ENCODE peak calls at places on chromosomes 7 and 10, in four cellular contexts. One of them, this sample, is unnamed.

GRCh38 chr7:101782886-101783285 is 34.5 kb upstream of the CUX1 start:
- DNase-seq in HFF-Myc: no peak
- DNase-seq in transverse colon: no peak
- DNase-seq in fibroblast of mammary gland: no peak
- DNase-seq in this sample: no peak

GRCh38 chr7:146660839-146661238 is 544.2 kb downstream of the CNTNAP2 start:
- DNase-seq in HFF-Myc: no peak
- DNase-seq in transverse colon: no peak
- DNase-seq in fibroblast of mammary gland: no peak
- DNase-seq in this sample: no peak

GRCh38 chr7:28806841-28807240 is 151.3 kb downstream of the TRIL start:
- DNase-seq in HFF-Myc: no peak
- DNase-seq in transverse colon: no peak
- DNase-seq in fibroblast of mammary gland: peak; percentile 86
- DNase-seq in this sample: no peak

GRCh38 chr7:121853307-121853706 is 19.7 kb upstream of the PTPRZ1 start:
- DNase-seq in HFF-Myc: no peak
- DNase-seq in transverse colon: no peak
- DNase-seq in fibroblast of mammary gland: no peak
- DNase-seq in this sample: no peak

GRCh38 chr7:148697256-148697841 is 1.4 kb upstream of the CUL1 start:
- DNase-seq in HFF-Myc: peak; percentile 69
- DNase-seq in transverse colon: peak; percentile 15
- DNase-seq in fibroblast of mammary gland: peak; percentile 81
- DNase-seq in this sample: peak; percentile 25

GRCh38 chr7:33937871-33938270 is 32.5 kb downstream of the BMPER start:
- DNase-seq in HFF-Myc: no peak
- DNase-seq in transverse colon: no peak
- DNase-seq in fibroblast of mammary gland: no peak
- DNase-seq in this sample: no peak

GRCh38 chr10:114801411-114801813 is 20.2 kb upstream of the FHIP2A start:
- DNase-seq in HFF-Myc: no peak
- DNase-seq in transverse colon: no peak
- DNase-seq in fibroblast of mammary gland: no peak
- DNase-seq in this sample: no peak

GRCh38 chr10:92242910-92243671 is 47.8 kb downstream of the CPEB3 start:
- DNase-seq in HFF-Myc: no peak
- DNase-seq in transverse colon: peak; percentile 66
- DNase-seq in fibroblast of mammary gland: peak; percentile 33
- DNase-seq in this sample: peak; percentile 76

GRCh38 chr10:91043173-91043910 is 122.5 kb upstream of the ANKRD1 start:
- DNase-seq in HFF-Myc: peak; percentile 19
- DNase-seq in transverse colon: no peak
- DNase-seq in fibroblast of mammary gland: peak; percentile 49
- DNase-seq in this sample: no peak

GRCh38 chr7:81195033-81195432 is 276.2 kb upstream of the SEMA3C start:
- DNase-seq in HFF-Myc: no peak
- DNase-seq in transverse colon: no peak
- DNase-seq in fibroblast of mammary gland: peak; percentile 26
- DNase-seq in this sample: no peak

GRCh38 chr7:138460176-138460648 is at the start of gene TRIM24:
- DNase-seq in HFF-Myc: no peak
- DNase-seq in transverse colon: no peak
- DNase-seq in fibroblast of mammary gland: no peak
- DNase-seq in this sample: peak; percentile 96

GRCh38 chr7:33578166-33578565 is 327.2 kb upstream of the BMPER start:
- DNase-seq in HFF-Myc: no peak
- DNase-seq in transverse colon: no peak
- DNase-seq in fibroblast of mammary gland: peak; percentile 20
- DNase-seq in this sample: no peak

GRCh38 chr10:62651341-62651740 is 153.2 kb upstream of the ADO start:
- DNase-seq in HFF-Myc: no peak
- DNase-seq in transverse colon: no peak
- DNase-seq in fibroblast of mammary gland: peak; percentile 35
- DNase-seq in this sample: no peak

GRCh38 chr10:115417585-115418265 is 324.6 kb downstream of the ATRNL1 start:
- DNase-seq in HFF-Myc: peak; percentile 30
- DNase-seq in transverse colon: peak; percentile 8
- DNase-seq in fibroblast of mammary gland: peak; percentile 44
- DNase-seq in this sample: no peak

GRCh38 chr10:22831586-22831985 is 96.3 kb upstream of the ARMC3 start:
- DNase-seq in HFF-Myc: no peak
- DNase-seq in transverse colon: no peak
- DNase-seq in fibroblast of mammary gland: peak; percentile 51
- DNase-seq in this sample: no peak

GRCh38 chr10:88466786-88467185 is 116.3 kb downstream of the RNLS start:
- DNase-seq in HFF-Myc: no peak
- DNase-seq in transverse colon: no peak
- DNase-seq in fibroblast of mammary gland: no peak
- DNase-seq in this sample: no peak

GRCh38 chr7:44263342-44264082 is 61.9 kb downstream of the CAMK2B start:
- DNase-seq in HFF-Myc: no peak
- DNase-seq in transverse colon: no peak
- DNase-seq in fibroblast of mammary gland: no peak
- DNase-seq in this sample: no peak

GRCh38 chr10:74213571-74214162 is 62.6 kb downstream of the ADK start:
- DNase-seq in HFF-Myc: no peak
- DNase-seq in transverse colon: peak; percentile 25
- DNase-seq in fibroblast of mammary gland: peak; percentile 61
- DNase-seq in this sample: peak; percentile 27

GRCh38 chr10:17385066-17385465 is 69.3 kb downstream of the ST8SIA6 start:
- DNase-seq in HFF-Myc: no peak
- DNase-seq in transverse colon: no peak
- DNase-seq in fibroblast of mammary gland: no peak
- DNase-seq in this sample: no peak

GRCh38 chr10:24415455-24416169 is 206.7 kb downstream of the KIAA1217 start:
- DNase-seq in HFF-Myc: peak; percentile 15
- DNase-seq in transverse colon: peak; percentile 90
- DNase-seq in fibroblast of mammary gland: peak; percentile 67
- DNase-seq in this sample: peak; percentile 91

GRCh38 chr7:77710067-77710466 is 13.8 kb downstream of the RSBN1L start:
- DNase-seq in HFF-Myc: no peak
- DNase-seq in transverse colon: no peak
- DNase-seq in fibroblast of mammary gland: no peak
- DNase-seq in this sample: no peak

GRCh38 chr7:151782598-151783448 is 94.1 kb downstream of the PRKAG2 start:
- DNase-seq in HFF-Myc: no peak
- DNase-seq in transverse colon: peak; percentile 69
- DNase-seq in fibroblast of mammary gland: peak; percentile 32
- DNase-seq in this sample: peak; percentile 62

GRCh38 chr7:2689951-2690705 is 2.1 kb downstream of the AMZ1 start:
- DNase-seq in HFF-Myc: no peak
- DNase-seq in transverse colon: no peak
- DNase-seq in fibroblast of mammary gland: peak; percentile 15
- DNase-seq in this sample: no peak

GRCh38 chr10:103716206-103717160 is 138.9 kb downstream of the SH3PXD2A start:
- DNase-seq in HFF-Myc: no peak
- DNase-seq in transverse colon: no peak
- DNase-seq in fibroblast of mammary gland: no peak
- DNase-seq in this sample: peak; percentile 42

GRCh38 chr10:84933402-84933801 is 605.0 kb downstream of the CCSER2 start:
- DNase-seq in HFF-Myc: no peak
- DNase-seq in transverse colon: peak; percentile 9
- DNase-seq in fibroblast of mammary gland: no peak
- DNase-seq in this sample: peak; percentile 23

GRCh38 chr7:20170626-20171025 is 46.6 kb downstream of the MACC1 start:
- DNase-seq in HFF-Myc: no peak
- DNase-seq in transverse colon: no peak
- DNase-seq in fibroblast of mammary gland: peak; percentile 41
- DNase-seq in this sample: no peak

GRCh38 chr10:131872837-131873375 is 27.9 kb upstream of the PPP2R2D start:
- DNase-seq in HFF-Myc: no peak
- DNase-seq in transverse colon: no peak
- DNase-seq in fibroblast of mammary gland: no peak
- DNase-seq in this sample: no peak

GRCh38 chr7:127708788-127709187 is 56.8 kb downstream of the SND1 start:
- DNase-seq in HFF-Myc: peak; percentile 56
- DNase-seq in transverse colon: peak; percentile 75
- DNase-seq in fibroblast of mammary gland: peak; percentile 91
- DNase-seq in this sample: peak; percentile 79

GRCh38 chr7:81294897-81295515 is 376.2 kb upstream of the SEMA3C start:
- DNase-seq in HFF-Myc: no peak
- DNase-seq in transverse colon: no peak
- DNase-seq in fibroblast of mammary gland: no peak
- DNase-seq in this sample: no peak

GRCh38 chr7:107304636-107305035 is 135.8 kb downstream of the HBP1 start:
- DNase-seq in HFF-Myc: no peak
- DNase-seq in transverse colon: no peak
- DNase-seq in fibroblast of mammary gland: no peak
- DNase-seq in this sample: no peak